ENCODE peak calls at places on chromosomes 5 and 9, in five cellular contexts. N is mucosa of descending colon, Z is omental fat pad, V is kidney glomerular epithelial cell, A is GM23248. T is an unnamed sample.

GRCh38 chr5:69527128-69527745 is 32.8 kb upstream of the GTF2H2C start:
- DNase-seq in A (no peak), N (peak; percentile 1), Z (no peak), V (no peak), T (no peak)

GRCh38 chr5:121478636-121479035 is 373.0 kb upstream of the FTMT start:
- DNase-seq in N (no peak), Z (no peak), A (no peak), V (no peak), T (no peak)

GRCh38 chr5:81759632-81760005 is 8.7 kb upstream of the SSBP2 start:
- DNase-seq in Z (no peak), N (no peak), V (no peak), A (no peak), T (no peak)

GRCh38 chr5:135041145-135041587 is 7.1 kb upstream of the PITX1 start:
- DNase-seq in V (no peak), A (no peak), N (no peak), Z (no peak), T (no peak)

GRCh38 chr9:28249424-28249823 is 676.1 kb upstream of the C9orf72 start:
- DNase-seq in A (peak; percentile 1), Z (no peak), V (no peak), N (no peak), T (no peak)

GRCh38 chr9:114303977-114304376 is 18.9 kb upstream of the ORM1 start:
- DNase-seq in N (no peak), Z (no peak), A (no peak), V (no peak), T (no peak)

GRCh38 chr5:142109356-142110045 is 922 bp downstream of the NDFIP1 start:
- DNase-seq in A (peak; percentile 62), N (peak; percentile 51), Z (no peak), V (no peak), T (no peak)

GRCh38 chr5:35789732-35790461 is 66.8 kb upstream of the IL7R start:
- DNase-seq in A (peak; percentile 73), N (no peak), Z (no peak), V (peak; percentile 31), T (peak; percentile 61)

GRCh38 chr5:90947667-90948066 is 389.1 kb downstream of the ADGRV1 start:
- DNase-seq in A (no peak), N (no peak), Z (no peak), V (no peak), T (no peak)

GRCh38 chr9:91905958-91906585 is 44.0 kb downstream of the ROR2 start:
- DNase-seq in Z (no peak), V (no peak), N (peak; percentile 47), A (no peak), T (no peak)

GRCh38 chr9:36924071-36924470 is 110.0 kb downstream of the PAX5 start:
- DNase-seq in Z (no peak), V (peak; percentile 78), N (no peak), A (peak; percentile 94), T (peak; percentile 92)

GRCh38 chr9:14752271-14752670 is 29.7 kb upstream of the CER1 start:
- DNase-seq in Z (no peak), N (no peak), V (no peak), A (no peak), T (no peak)

GRCh38 chr5:55143624-55144023 is 16.3 kb upstream of the GPX8 start:
- DNase-seq in A (no peak), N (no peak), Z (no peak), V (no peak), T (no peak)

GRCh38 chr9:120723547-120723946 is 9.3 kb upstream of the MEGF9 start:
- DNase-seq in Z (no peak), A (peak; percentile 78), V (peak; percentile 68), N (no peak), T (no peak)

GRCh38 chr9:78676623-78677022 is 379.7 kb downstream of the PSAT1 start:
- DNase-seq in N (no peak), A (peak; percentile 72), Z (no peak), V (peak; percentile 15), T (peak; percentile 60)

GRCh38 chr5:135559342-135559741 is 19.4 kb downstream of the CXCL14 start:
- DNase-seq in N (no peak), Z (no peak), A (no peak), V (no peak), T (peak; percentile 28)

GRCh38 chr5:80866372-80866771 is 93.8 kb upstream of the RASGRF2 start:
- DNase-seq in Z (no peak), A (no peak), V (no peak), N (no peak), T (no peak)

GRCh38 chr5:174189638-174190037 is 144.1 kb downstream of the NSG2 start:
- DNase-seq in V (no peak), N (no peak), A (no peak), Z (no peak), T (peak; percentile 22)

GRCh38 chr5:157271740-157272271 is 5.9 kb downstream of the CYFIP2 start:
- DNase-seq in A (no peak), N (peak; percentile 55), Z (no peak), V (no peak), T (peak; percentile 30)

GRCh38 chr5:35369965-35370790 is 139.9 kb upstream of the PRLR start:
- DNase-seq in N (no peak), Z (no peak), V (no peak), A (no peak), T (no peak)

GRCh38 chr5:145943674-145944121 is 7.3 kb downstream of the SH3RF2 start:
- DNase-seq in Z (peak; percentile 34), A (peak; percentile 20), V (peak; percentile 44), N (peak; percentile 62), T (peak; percentile 74)